ENCODE peak calls at places on chromosome 11, in four cellular contexts. E is HEK293T, O is WTC11, N is K562. X is an unnamed sample.

GRCh38 chr11:17272823-17273222 is 3.7 kb upstream of the NUCB2 start:
- DNase-seq in E (no peak), O (no peak), N (no peak), X (no peak)

GRCh38 chr11:59247535-59248227 is 35.0 kb upstream of the MPEG1 start:
- DNase-seq in E (no peak), O (no peak), N (no peak), X (no peak)

GRCh38 chr11:82465481-82465880 is 268.2 kb downstream of the FAM181B start:
- DNase-seq in E (no peak), O (no peak), N (no peak), X (no peak)

GRCh38 chr11:117586392-117586791 is 210.6 kb downstream of the DSCAML1 start:
- DNase-seq in E (no peak), O (no peak), N (no peak), X (no peak)

GRCh38 chr11:130601764-130602163 is 153.3 kb downstream of the ADAMTS15 start:
- DNase-seq in E (no peak), O (no peak), N (no peak), X (no peak)

GRCh38 chr11:122108192-122108799 is 7.7 kb downstream of the BLID start:
- DNase-seq in E (peak), O (peak), N (peak), X (peak)

GRCh38 chr11:128731041-128731663 is 37.3 kb downstream of the FLI1 start:
- DNase-seq in E (no peak), O (no peak), N (no peak), X (no peak)

GRCh38 chr11:19871531-19871930 is 158.9 kb downstream of the NAV2 start:
- DNase-seq in E (no peak), O (no peak), N (no peak), X (no peak)

GRCh38 chr11:75820636-75821035 is 5.6 kb downstream of the UVRAG start:
- DNase-seq in E (no peak), O (no peak), N (no peak), X (no peak)

GRCh38 chr11:17157773-17158172 is 50.0 kb downstream of the PIK3C2A start:
- DNase-seq in E (no peak), O (no peak), N (no peak), X (no peak)

GRCh38 chr11:128365044-128365443 is 222.3 kb downstream of the ETS1 start:
- DNase-seq in E (no peak), O (no peak), N (no peak), X (peak)

GRCh38 chr11:36037031-36037430 is 93.2 kb downstream of the LDLRAD3 start:
- DNase-seq in E (no peak), O (no peak), N (no peak), X (no peak)

GRCh38 chr11:66454828-66455227 is 11.9 kb upstream of the PELI3 start:
- DNase-seq in E (no peak), O (no peak), N (no peak), X (no peak)

GRCh38 chr11:3162410-3163240 is 2.5 kb downstream of the OSBPL5 start:
- DNase-seq in E (no peak), O (peak), N (no peak), X (no peak)

DNA sequence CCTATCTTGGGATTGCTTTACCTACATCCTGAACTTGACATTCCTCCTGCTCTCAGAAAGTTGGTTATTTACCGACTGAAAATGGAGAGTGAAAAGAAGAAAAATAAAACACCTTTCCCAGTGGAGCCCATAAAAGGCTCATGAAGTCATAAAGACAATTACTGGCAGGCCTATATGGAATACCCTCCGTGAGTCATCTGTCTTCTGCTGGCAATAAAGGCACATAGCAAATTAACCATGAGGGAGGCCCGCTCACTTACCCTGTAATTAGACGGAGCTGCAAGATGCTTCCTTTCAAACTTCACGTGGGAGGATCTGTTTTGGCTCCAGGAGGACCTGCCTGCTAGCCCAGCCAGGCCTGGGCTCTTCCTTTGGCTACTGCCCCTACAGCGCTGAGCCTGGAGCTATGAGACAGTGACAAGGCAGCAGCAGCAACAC is 540.4 kb downstream of the BUD13 start:
- DNase-seq in E (peak), O (no peak), N (no peak), X (no peak)
- TF ChIP-seq ELF4 in E (no peak), O (no peak), N (no peak), X (no peak)

GRCh38 chr11:44626645-44627044 is 61.2 kb downstream of the CD82 start:
- DNase-seq in E (no peak), O (no peak), N (no peak), X (no peak)

GRCh38 chr11:44630511-44631210 is 65.2 kb downstream of the CD82 start:
- DNase-seq in E (no peak), O (no peak), N (no peak), X (no peak)

GRCh38 chr11:44629732-44630345 is 64.4 kb downstream of the CD82 start:
- DNase-seq in E (no peak), O (no peak), N (no peak), X (no peak)

GRCh38 chr11:44627911-44628729 is 62.7 kb downstream of the CD82 start:
- DNase-seq in E (no peak), O (no peak), N (no peak), X (no peak)

DNA sequence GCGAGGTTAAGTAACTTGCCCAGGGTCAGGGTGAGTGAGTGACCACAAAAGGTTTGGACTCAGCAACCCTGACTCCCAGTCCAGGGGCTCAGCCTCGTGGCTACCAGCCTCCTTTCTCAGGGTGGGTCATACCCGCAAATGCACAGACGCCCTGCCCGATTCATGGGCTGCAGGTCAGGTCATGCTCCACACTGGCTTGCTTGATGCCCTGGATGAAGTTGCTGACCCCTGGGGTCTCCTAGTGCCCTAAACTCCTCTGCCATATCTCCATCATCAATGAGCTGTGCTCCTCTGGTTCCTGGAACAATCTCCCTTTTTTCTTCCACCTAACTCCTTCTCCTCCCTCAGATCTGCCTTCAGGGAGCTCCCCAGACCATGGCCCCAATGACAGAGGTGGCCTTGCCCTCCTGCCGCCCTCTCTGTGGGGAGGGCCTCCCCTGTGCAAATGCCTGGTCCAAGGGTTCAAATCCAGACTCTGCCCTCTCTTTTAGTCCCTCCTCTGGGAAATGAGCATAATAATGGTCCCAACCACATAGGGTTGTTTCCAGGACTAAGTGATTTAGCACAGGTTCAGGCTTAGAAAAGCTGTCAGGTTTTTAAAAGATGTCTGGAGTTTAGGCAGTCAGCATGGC is 63.4 kb downstream of the CD82 start:
- DNase-seq in E (no peak), O (no peak), N (no peak), X (no peak)
- TF ChIP-seq ELF4 in E (no peak), O (no peak), N (no peak), X (no peak)

DNA sequence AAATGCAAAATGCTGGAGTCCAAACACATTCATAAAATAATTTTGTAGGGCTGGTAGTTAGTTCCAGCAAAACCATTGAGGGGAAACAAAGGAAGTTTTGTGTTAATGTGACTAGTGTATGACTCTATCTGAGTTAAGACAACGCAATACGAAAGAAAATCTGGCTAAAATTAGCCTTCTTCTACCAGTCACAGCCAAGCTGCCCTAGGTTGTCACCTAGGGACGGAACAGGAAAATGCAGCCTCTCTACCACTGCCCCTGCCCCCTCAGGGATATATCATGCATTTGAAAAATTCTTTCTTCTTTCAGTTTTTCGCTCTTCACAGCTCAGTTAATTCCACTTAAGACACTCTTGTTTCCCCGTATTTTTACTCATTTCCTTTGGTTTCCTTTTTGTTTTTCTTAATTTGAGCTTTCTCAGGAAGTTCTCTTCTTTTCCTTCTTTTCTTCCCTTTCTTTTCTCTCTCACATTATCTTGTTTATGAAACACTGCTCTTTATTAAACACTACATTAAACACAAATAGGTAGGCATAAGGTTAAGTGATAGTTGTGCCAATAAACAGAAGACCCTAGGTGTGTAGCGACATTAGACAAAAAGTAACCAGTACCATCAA is 30.6 kb downstream of the KIRREL3 start:
- DNase-seq in E (peak), O (peak), N (peak), X (no peak)
- TF ChIP-seq ELF4 in E (no peak), O (no peak), N (no peak), X (no peak)

GRCh38 chr11:34706709-34707461 is 86.0 kb downstream of the EHF start:
- DNase-seq in E (no peak), O (no peak), N (no peak), X (no peak)

GRCh38 chr11:34707462-34707840 is 86.6 kb downstream of the EHF start:
- DNase-seq in E (no peak), O (no peak), N (no peak), X (no peak)
- TF ChIP-seq ELF4 in E (no peak), O (no peak), N (no peak), X (no peak)

DNA sequence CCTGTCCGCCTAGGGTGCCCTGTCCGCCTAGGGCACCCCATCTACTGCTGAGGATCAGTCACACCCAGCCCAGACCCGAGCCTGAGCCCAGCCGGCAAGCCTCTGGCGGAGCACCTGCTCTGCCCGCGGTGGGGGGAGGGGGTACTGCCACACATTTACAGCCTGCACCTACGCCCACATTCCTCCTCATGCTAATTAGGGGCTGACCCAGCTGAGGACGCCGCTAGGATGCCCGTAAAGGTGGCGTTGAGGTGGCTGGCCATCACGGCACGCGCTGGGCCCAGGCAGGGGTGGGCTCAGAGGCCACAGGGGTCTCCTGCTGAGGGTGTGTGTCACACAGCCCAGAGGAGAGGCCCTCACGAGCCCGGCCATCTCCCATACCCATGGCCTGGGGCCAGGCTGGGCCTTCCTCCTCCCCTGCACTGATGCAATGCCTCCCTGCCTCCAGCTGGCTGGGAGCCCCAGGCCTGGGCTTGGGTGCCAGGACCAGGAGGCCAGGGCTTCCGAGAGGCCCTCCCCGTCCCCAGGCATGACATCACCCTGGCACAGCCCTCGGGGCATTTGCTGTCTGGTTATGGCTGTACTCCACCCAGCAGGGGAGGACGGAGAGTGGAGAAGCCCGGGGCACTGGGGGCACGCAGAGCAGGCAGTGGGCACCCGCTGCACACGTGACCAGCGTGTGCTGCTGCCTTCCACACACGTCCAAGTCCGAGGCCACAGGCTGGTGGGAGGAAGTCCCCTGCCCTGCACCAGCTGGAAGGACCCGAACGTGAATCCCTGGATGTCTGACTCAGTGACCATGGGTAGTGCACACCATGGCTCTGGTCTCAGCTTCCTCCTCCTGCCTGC is 12.7 kb downstream of the DUSP8 start:
- DNase-seq in E (no peak), O (peak), N (no peak), X (no peak)
- TF ChIP-seq ELF4 in E (no peak), O (no peak), N (no peak), X (no peak)

DNA sequence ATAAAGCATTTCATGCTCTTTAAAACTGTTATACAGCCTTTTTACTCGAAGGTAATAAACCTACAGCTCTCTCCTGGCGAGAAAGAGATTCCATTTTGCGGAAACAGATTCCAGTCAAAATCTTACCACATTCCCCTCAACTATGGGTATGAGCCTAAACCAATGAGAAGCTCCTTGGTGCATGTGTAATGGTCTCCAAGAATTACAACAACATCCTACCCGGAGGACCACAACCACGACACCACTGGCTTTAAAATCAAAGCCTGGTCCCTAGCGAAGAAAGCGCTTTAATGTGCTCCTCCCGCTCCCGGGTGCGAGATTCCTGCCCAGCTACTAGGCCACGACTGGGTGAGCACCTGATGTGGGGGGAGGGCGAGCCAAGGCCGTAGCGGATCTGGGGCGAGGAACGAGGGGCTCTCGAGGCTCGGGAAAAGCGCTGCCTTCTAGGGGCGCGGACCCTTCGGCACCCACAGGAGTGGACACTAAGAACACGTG is 799 bp downstream of the CELF1 start:
- DNase-seq in E (no peak), O (peak), N (no peak), X (peak)
- TF ChIP-seq ELF4 in E (no peak), O (no peak), N (no peak), X (no peak)

DNA sequence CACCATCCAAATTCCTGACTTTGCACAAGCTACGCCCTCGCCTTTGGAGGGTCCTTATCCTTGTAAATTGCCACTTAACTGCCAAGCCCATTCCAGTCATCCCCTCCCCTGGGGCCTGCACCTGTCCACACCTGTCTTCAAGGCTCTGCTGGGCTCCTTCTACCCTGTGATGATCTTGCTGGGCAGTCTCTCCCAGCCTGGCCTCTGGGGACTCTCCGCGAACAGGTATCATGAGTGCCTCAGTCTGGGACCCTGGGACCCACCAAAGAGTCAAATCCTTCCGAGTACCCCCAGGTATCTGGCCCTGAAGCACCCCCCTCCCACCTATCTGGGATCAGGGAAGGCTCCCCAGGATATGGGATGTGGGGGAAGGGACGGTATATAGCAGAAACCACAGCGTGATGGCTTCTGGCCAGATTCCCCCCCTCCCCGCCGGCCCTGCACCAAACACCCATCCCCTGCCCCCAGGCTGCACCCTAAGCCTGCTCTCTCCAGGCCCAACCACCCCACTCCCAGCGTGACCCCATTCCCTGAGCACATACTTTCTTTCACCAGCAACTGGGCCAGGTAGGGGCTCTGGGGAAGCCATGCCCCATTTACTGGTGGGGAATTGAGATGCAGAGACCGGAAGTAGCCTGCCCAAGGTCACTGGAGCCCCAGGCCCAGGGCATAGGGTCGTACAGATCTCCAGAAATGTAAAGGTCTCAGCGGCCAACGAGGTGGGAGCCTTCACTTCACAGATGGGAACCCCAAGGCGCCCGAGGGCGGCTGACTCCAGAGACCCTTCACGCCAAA is 718 bp downstream of the ARAP1 start:
- DNase-seq in E (no peak), O (no peak), N (peak), X (no peak)
- TF ChIP-seq ELF4 in E (no peak), O (no peak), N (no peak), X (no peak)

GRCh38 chr11:105111145-105111944 is 28.2 kb downstream of the CARD18 start:
- DNase-seq in E (no peak), O (no peak), N (no peak), X (no peak)
- TF ChIP-seq ELF4 in E (no peak), O (no peak), N (no peak), X (no peak)

GRCh38 chr11:112797072-112797471 is 164.1 kb upstream of the NCAM1 start:
- DNase-seq in E (no peak), O (peak), N (no peak), X (no peak)

GRCh38 chr11:112794321-112794720 is 166.9 kb upstream of the NCAM1 start:
- DNase-seq in E (no peak), O (no peak), N (no peak), X (no peak)

GRCh38 chr11:112797653-112798293 is 163.4 kb upstream of the NCAM1 start:
- DNase-seq in E (peak), O (peak), N (peak), X (peak)

GRCh38 chr11:112795142-112795815 is 165.9 kb upstream of the NCAM1 start:
- DNase-seq in E (peak), O (peak), N (peak), X (peak)

GRCh38 chr11:112795896-112796686 is 165.1 kb upstream of the NCAM1 start:
- DNase-seq in E (no peak), O (no peak), N (no peak), X (no peak)
- TF ChIP-seq ELF4 in E (no peak), O (no peak), N (no peak), X (no peak)